ENCODE peak calls at places on chromosome 17, in six cellular contexts. One of them, this sample, is unnamed.

GRCh38 chr17:60840456-60840855 is 162.8 kb downstream of the BCAS3 start:
- DNase-seq in NCI-H2081: no peak
- DNase-seq in activated T-helper 9 cell treated with anti-CD3 and anti-CD28 coated beads, Interleukin-2, amount 50 U/mL, for 16 hours: no peak
- DNase-seq in transverse colon: no peak
- DNase-seq in naive thymus-derived CD8-positive, alpha-beta T cell: no peak
- DNase-seq in stimulated activated CD4-positive, alpha-beta T cell treated with anti-CD3 and anti-CD28 coated beads, Interleukin-1b, Interleukin-23, amount 100 ng/mL, for 24 hours: no peak
- DNase-seq in this sample: no peak

GRCh38 chr17:4931974-4932373 is at the start of gene GP1BA:
- DNase-seq in NCI-H2081: no peak
- DNase-seq in activated T-helper 9 cell treated with anti-CD3 and anti-CD28 coated beads, Interleukin-2, amount 50 U/mL, for 16 hours: no peak
- DNase-seq in transverse colon: no peak
- DNase-seq in naive thymus-derived CD8-positive, alpha-beta T cell: no peak
- DNase-seq in stimulated activated CD4-positive, alpha-beta T cell treated with anti-CD3 and anti-CD28 coated beads, Interleukin-1b, Interleukin-23, amount 100 ng/mL, for 24 hours: no peak
- DNase-seq in this sample: no peak

GRCh38 chr17:4118095-4118743 is 24.6 kb downstream of the ZZEF1 start:
- DNase-seq in NCI-H2081: no peak
- DNase-seq in activated T-helper 9 cell treated with anti-CD3 and anti-CD28 coated beads, Interleukin-2, amount 50 U/mL, for 16 hours: no peak
- DNase-seq in transverse colon: no peak
- DNase-seq in naive thymus-derived CD8-positive, alpha-beta T cell: no peak
- DNase-seq in stimulated activated CD4-positive, alpha-beta T cell treated with anti-CD3 and anti-CD28 coated beads, Interleukin-1b, Interleukin-23, amount 100 ng/mL, for 24 hours: no peak
- DNase-seq in this sample: no peak

GRCh38 chr17:1783834-1784611 is 22.2 kb downstream of the SERPINF1 start:
- DNase-seq in NCI-H2081: no peak
- DNase-seq in activated T-helper 9 cell treated with anti-CD3 and anti-CD28 coated beads, Interleukin-2, amount 50 U/mL, for 16 hours: no peak
- DNase-seq in transverse colon: peak; percentile 74
- DNase-seq in naive thymus-derived CD8-positive, alpha-beta T cell: no peak
- DNase-seq in stimulated activated CD4-positive, alpha-beta T cell treated with anti-CD3 and anti-CD28 coated beads, Interleukin-1b, Interleukin-23, amount 100 ng/mL, for 24 hours: no peak
- DNase-seq in this sample: peak; percentile 17

GRCh38 chr17:51507444-51507843 is 247.1 kb downstream of the UTP18 start:
- DNase-seq in NCI-H2081: peak; percentile 40
- DNase-seq in activated T-helper 9 cell treated with anti-CD3 and anti-CD28 coated beads, Interleukin-2, amount 50 U/mL, for 16 hours: no peak
- DNase-seq in transverse colon: no peak
- DNase-seq in naive thymus-derived CD8-positive, alpha-beta T cell: no peak
- DNase-seq in stimulated activated CD4-positive, alpha-beta T cell treated with anti-CD3 and anti-CD28 coated beads, Interleukin-1b, Interleukin-23, amount 100 ng/mL, for 24 hours: no peak
- DNase-seq in this sample: no peak

GRCh38 chr17:51439395-51440229 is 179.3 kb downstream of the UTP18 start:
- DNase-seq in NCI-H2081: no peak
- DNase-seq in activated T-helper 9 cell treated with anti-CD3 and anti-CD28 coated beads, Interleukin-2, amount 50 U/mL, for 16 hours: no peak
- DNase-seq in transverse colon: no peak
- DNase-seq in naive thymus-derived CD8-positive, alpha-beta T cell: no peak
- DNase-seq in stimulated activated CD4-positive, alpha-beta T cell treated with anti-CD3 and anti-CD28 coated beads, Interleukin-1b, Interleukin-23, amount 100 ng/mL, for 24 hours: no peak
- DNase-seq in this sample: no peak

GRCh38 chr17:36132421-36132831 is 28.8 kb downstream of the CCL4 start:
- DNase-seq in NCI-H2081: no peak
- DNase-seq in activated T-helper 9 cell treated with anti-CD3 and anti-CD28 coated beads, Interleukin-2, amount 50 U/mL, for 16 hours: no peak
- DNase-seq in transverse colon: no peak
- DNase-seq in naive thymus-derived CD8-positive, alpha-beta T cell: no peak
- DNase-seq in stimulated activated CD4-positive, alpha-beta T cell treated with anti-CD3 and anti-CD28 coated beads, Interleukin-1b, Interleukin-23, amount 100 ng/mL, for 24 hours: no peak
- DNase-seq in this sample: no peak

GRCh38 chr17:77193653-77194052 is 52.9 kb downstream of the SEC14L1 start:
- DNase-seq in NCI-H2081: no peak
- DNase-seq in activated T-helper 9 cell treated with anti-CD3 and anti-CD28 coated beads, Interleukin-2, amount 50 U/mL, for 16 hours: no peak
- DNase-seq in transverse colon: no peak
- DNase-seq in naive thymus-derived CD8-positive, alpha-beta T cell: no peak
- DNase-seq in stimulated activated CD4-positive, alpha-beta T cell treated with anti-CD3 and anti-CD28 coated beads, Interleukin-1b, Interleukin-23, amount 100 ng/mL, for 24 hours: no peak
- DNase-seq in this sample: no peak

GRCh38 chr17:72373910-72374741 is 253.3 kb downstream of the SOX9 start:
- DNase-seq in NCI-H2081: no peak
- DNase-seq in activated T-helper 9 cell treated with anti-CD3 and anti-CD28 coated beads, Interleukin-2, amount 50 U/mL, for 16 hours: no peak
- DNase-seq in transverse colon: no peak
- DNase-seq in naive thymus-derived CD8-positive, alpha-beta T cell: no peak
- DNase-seq in stimulated activated CD4-positive, alpha-beta T cell treated with anti-CD3 and anti-CD28 coated beads, Interleukin-1b, Interleukin-23, amount 100 ng/mL, for 24 hours: no peak
- DNase-seq in this sample: no peak

GRCh38 chr17:37710344-37710886 is 34.4 kb downstream of the HNF1B start:
- DNase-seq in NCI-H2081: peak; percentile 80
- DNase-seq in activated T-helper 9 cell treated with anti-CD3 and anti-CD28 coated beads, Interleukin-2, amount 50 U/mL, for 16 hours: no peak
- DNase-seq in transverse colon: peak; percentile 94
- DNase-seq in naive thymus-derived CD8-positive, alpha-beta T cell: no peak
- DNase-seq in stimulated activated CD4-positive, alpha-beta T cell treated with anti-CD3 and anti-CD28 coated beads, Interleukin-1b, Interleukin-23, amount 100 ng/mL, for 24 hours: no peak
- DNase-seq in this sample: no peak

GRCh38 chr17:4167786-4168185 is 24.8 kb downstream of the CYB5D2 start:
- DNase-seq in NCI-H2081: no peak
- DNase-seq in activated T-helper 9 cell treated with anti-CD3 and anti-CD28 coated beads, Interleukin-2, amount 50 U/mL, for 16 hours: no peak
- DNase-seq in transverse colon: no peak
- DNase-seq in naive thymus-derived CD8-positive, alpha-beta T cell: peak; percentile 38
- DNase-seq in stimulated activated CD4-positive, alpha-beta T cell treated with anti-CD3 and anti-CD28 coated beads, Interleukin-1b, Interleukin-23, amount 100 ng/mL, for 24 hours: no peak
- DNase-seq in this sample: no peak

GRCh38 chr17:8231701-8232100 is 16.2 kb downstream of the CTC1 start:
- DNase-seq in NCI-H2081: no peak
- DNase-seq in activated T-helper 9 cell treated with anti-CD3 and anti-CD28 coated beads, Interleukin-2, amount 50 U/mL, for 16 hours: no peak
- DNase-seq in transverse colon: no peak
- DNase-seq in naive thymus-derived CD8-positive, alpha-beta T cell: no peak
- DNase-seq in stimulated activated CD4-positive, alpha-beta T cell treated with anti-CD3 and anti-CD28 coated beads, Interleukin-1b, Interleukin-23, amount 100 ng/mL, for 24 hours: no peak
- DNase-seq in this sample: no peak

GRCh38 chr17:79513206-79513605 is 97.6 kb downstream of the RBFOX3 start:
- DNase-seq in NCI-H2081: no peak
- DNase-seq in activated T-helper 9 cell treated with anti-CD3 and anti-CD28 coated beads, Interleukin-2, amount 50 U/mL, for 16 hours: no peak
- DNase-seq in transverse colon: no peak
- DNase-seq in naive thymus-derived CD8-positive, alpha-beta T cell: no peak
- DNase-seq in stimulated activated CD4-positive, alpha-beta T cell treated with anti-CD3 and anti-CD28 coated beads, Interleukin-1b, Interleukin-23, amount 100 ng/mL, for 24 hours: no peak
- DNase-seq in this sample: no peak

GRCh38 chr17:54220829-54221228 is 398.1 kb downstream of the KIF2B start:
- DNase-seq in NCI-H2081: no peak
- DNase-seq in activated T-helper 9 cell treated with anti-CD3 and anti-CD28 coated beads, Interleukin-2, amount 50 U/mL, for 16 hours: no peak
- DNase-seq in transverse colon: no peak
- DNase-seq in naive thymus-derived CD8-positive, alpha-beta T cell: no peak
- DNase-seq in stimulated activated CD4-positive, alpha-beta T cell treated with anti-CD3 and anti-CD28 coated beads, Interleukin-1b, Interleukin-23, amount 100 ng/mL, for 24 hours: no peak
- DNase-seq in this sample: no peak

GRCh38 chr17:78558181-78558850 is 18.9 kb downstream of the DNAH17 start:
- DNase-seq in NCI-H2081: no peak
- DNase-seq in activated T-helper 9 cell treated with anti-CD3 and anti-CD28 coated beads, Interleukin-2, amount 50 U/mL, for 16 hours: no peak
- DNase-seq in transverse colon: no peak
- DNase-seq in naive thymus-derived CD8-positive, alpha-beta T cell: no peak
- DNase-seq in stimulated activated CD4-positive, alpha-beta T cell treated with anti-CD3 and anti-CD28 coated beads, Interleukin-1b, Interleukin-23, amount 100 ng/mL, for 24 hours: no peak
- DNase-seq in this sample: no peak

GRCh38 chr17:36901506-36901905 is 35.8 kb upstream of the LHX1 start:
- DNase-seq in NCI-H2081: no peak
- DNase-seq in activated T-helper 9 cell treated with anti-CD3 and anti-CD28 coated beads, Interleukin-2, amount 50 U/mL, for 16 hours: no peak
- DNase-seq in transverse colon: no peak
- DNase-seq in naive thymus-derived CD8-positive, alpha-beta T cell: no peak
- DNase-seq in stimulated activated CD4-positive, alpha-beta T cell treated with anti-CD3 and anti-CD28 coated beads, Interleukin-1b, Interleukin-23, amount 100 ng/mL, for 24 hours: no peak
- DNase-seq in this sample: no peak

GRCh38 chr17:64016248-64016784 is 4.1 kb downstream of the ICAM2 start:
- DNase-seq in NCI-H2081: no peak
- DNase-seq in activated T-helper 9 cell treated with anti-CD3 and anti-CD28 coated beads, Interleukin-2, amount 50 U/mL, for 16 hours: no peak
- DNase-seq in transverse colon: no peak
- DNase-seq in naive thymus-derived CD8-positive, alpha-beta T cell: no peak
- DNase-seq in stimulated activated CD4-positive, alpha-beta T cell treated with anti-CD3 and anti-CD28 coated beads, Interleukin-1b, Interleukin-23, amount 100 ng/mL, for 24 hours: no peak
- DNase-seq in this sample: no peak

GRCh38 chr17:48470388-48471034 is 40.5 kb upstream of the SKAP1 start:
- DNase-seq in NCI-H2081: no peak
- DNase-seq in activated T-helper 9 cell treated with anti-CD3 and anti-CD28 coated beads, Interleukin-2, amount 50 U/mL, for 16 hours: no peak
- DNase-seq in transverse colon: no peak
- DNase-seq in naive thymus-derived CD8-positive, alpha-beta T cell: no peak
- DNase-seq in stimulated activated CD4-positive, alpha-beta T cell treated with anti-CD3 and anti-CD28 coated beads, Interleukin-1b, Interleukin-23, amount 100 ng/mL, for 24 hours: no peak
- DNase-seq in this sample: peak; percentile 21

GRCh38 chr17:76733618-76733957 is 3.5 kb downstream of the SRSF2 start:
- DNase-seq in NCI-H2081: no peak
- DNase-seq in activated T-helper 9 cell treated with anti-CD3 and anti-CD28 coated beads, Interleukin-2, amount 50 U/mL, for 16 hours: no peak
- DNase-seq in transverse colon: no peak
- DNase-seq in naive thymus-derived CD8-positive, alpha-beta T cell: no peak
- DNase-seq in stimulated activated CD4-positive, alpha-beta T cell treated with anti-CD3 and anti-CD28 coated beads, Interleukin-1b, Interleukin-23, amount 100 ng/mL, for 24 hours: no peak
- DNase-seq in this sample: no peak

GRCh38 chr17:64491995-64492394 is 4.9 kb downstream of the POLG2 start:
- DNase-seq in NCI-H2081: no peak
- DNase-seq in activated T-helper 9 cell treated with anti-CD3 and anti-CD28 coated beads, Interleukin-2, amount 50 U/mL, for 16 hours: no peak
- DNase-seq in transverse colon: no peak
- DNase-seq in naive thymus-derived CD8-positive, alpha-beta T cell: no peak
- DNase-seq in stimulated activated CD4-positive, alpha-beta T cell treated with anti-CD3 and anti-CD28 coated beads, Interleukin-1b, Interleukin-23, amount 100 ng/mL, for 24 hours: no peak
- DNase-seq in this sample: no peak

GRCh38 chr17:39772415-39772814 is 34.7 kb downstream of the GRB7 start:
- DNase-seq in NCI-H2081: no peak
- DNase-seq in activated T-helper 9 cell treated with anti-CD3 and anti-CD28 coated beads, Interleukin-2, amount 50 U/mL, for 16 hours: no peak
- DNase-seq in transverse colon: no peak
- DNase-seq in naive thymus-derived CD8-positive, alpha-beta T cell: no peak
- DNase-seq in stimulated activated CD4-positive, alpha-beta T cell treated with anti-CD3 and anti-CD28 coated beads, Interleukin-1b, Interleukin-23, amount 100 ng/mL, for 24 hours: no peak
- DNase-seq in this sample: no peak

GRCh38 chr17:352421-353212 is at the start of gene RPH3AL:
- DNase-seq in NCI-H2081: no peak
- DNase-seq in activated T-helper 9 cell treated with anti-CD3 and anti-CD28 coated beads, Interleukin-2, amount 50 U/mL, for 16 hours: no peak
- DNase-seq in transverse colon: peak; percentile 80
- DNase-seq in naive thymus-derived CD8-positive, alpha-beta T cell: no peak
- DNase-seq in stimulated activated CD4-positive, alpha-beta T cell treated with anti-CD3 and anti-CD28 coated beads, Interleukin-1b, Interleukin-23, amount 100 ng/mL, for 24 hours: no peak
- DNase-seq in this sample: no peak

GRCh38 chr17:7739746-7740145 is 22.2 kb downstream of the DNAH2 start:
- DNase-seq in NCI-H2081: no peak
- DNase-seq in activated T-helper 9 cell treated with anti-CD3 and anti-CD28 coated beads, Interleukin-2, amount 50 U/mL, for 16 hours: no peak
- DNase-seq in transverse colon: no peak
- DNase-seq in naive thymus-derived CD8-positive, alpha-beta T cell: no peak
- DNase-seq in stimulated activated CD4-positive, alpha-beta T cell treated with anti-CD3 and anti-CD28 coated beads, Interleukin-1b, Interleukin-23, amount 100 ng/mL, for 24 hours: no peak
- DNase-seq in this sample: no peak

GRCh38 chr17:27498615-27499316 is 42.5 kb downstream of the KSR1 start:
- DNase-seq in NCI-H2081: no peak
- DNase-seq in activated T-helper 9 cell treated with anti-CD3 and anti-CD28 coated beads, Interleukin-2, amount 50 U/mL, for 16 hours: no peak
- DNase-seq in transverse colon: no peak
- DNase-seq in naive thymus-derived CD8-positive, alpha-beta T cell: no peak
- DNase-seq in stimulated activated CD4-positive, alpha-beta T cell treated with anti-CD3 and anti-CD28 coated beads, Interleukin-1b, Interleukin-23, amount 100 ng/mL, for 24 hours: no peak
- DNase-seq in this sample: no peak